ENCODE peak calls at places on chromosomes 16 and 17, in four cellular contexts. One of them, this sample, is unnamed. For H3K4me1, the result is how much of the 10 kb centered on the place peaks cover.

GRCh38 chr17:6161456-6161855 is 91.3 kb downstream of the WSCD1 start:
- DNase-seq in esophagus squamous epithelium: no peak
- DNase-seq in cardiac muscle cell: no peak
- DNase-seq in stomach: no peak
- DNase-seq in this sample: no peak

GRCh38 chr16:8469102-8469778 is 121.1 kb downstream of the TMEM114 start:
- DNase-seq in esophagus squamous epithelium: no peak
- DNase-seq in cardiac muscle cell: no peak
- DNase-seq in stomach: no peak
- DNase-seq in this sample: no peak

GRCh38 chr16:29811896-29812665 is at the start of gene PRRT2:
- DNase-seq in esophagus squamous epithelium: no peak
- DNase-seq in cardiac muscle cell: peak
- DNase-seq in stomach: no peak
- DNase-seq in this sample: peak

GRCh38 chr16:53282975-53283946 is 151.0 kb upstream of the RBL2 start:
- DNase-seq in esophagus squamous epithelium: no peak
- DNase-seq in cardiac muscle cell: peak
- DNase-seq in stomach: no peak
- DNase-seq in this sample: no peak

GRCh38 chr17:50539762-50540440 is 7.1 kb upstream of the SPATA20 start:
- DNase-seq in esophagus squamous epithelium: no peak
- DNase-seq in cardiac muscle cell: no peak
- DNase-seq in stomach: peak
- DNase-seq in this sample: no peak

GRCh38 chr17:16406742-16407674 is 8.4 kb upstream of the TRPV2 start:
- DNase-seq in esophagus squamous epithelium: no peak
- DNase-seq in cardiac muscle cell: peak
- DNase-seq in stomach: no peak
- DNase-seq in this sample: no peak

GRCh38 chr16:89727406-89728120 is 6.2 kb downstream of the ZNF276 start:
- DNase-seq in esophagus squamous epithelium: no peak
- DNase-seq in cardiac muscle cell: no peak
- DNase-seq in stomach: no peak
- DNase-seq in this sample: no peak

GRCh38 chr17:68456529-68457167 is 648 bp downstream of the WIPI1 start:
- DNase-seq in esophagus squamous epithelium: no peak
- DNase-seq in cardiac muscle cell: peak
- DNase-seq in stomach: peak
- DNase-seq in this sample: peak

GRCh38 chr16:89711601-89712475 is 8.9 kb downstream of the VPS9D1 start:
- DNase-seq in esophagus squamous epithelium: no peak
- DNase-seq in cardiac muscle cell: peak
- DNase-seq in stomach: peak
- DNase-seq in this sample: peak

DNA sequence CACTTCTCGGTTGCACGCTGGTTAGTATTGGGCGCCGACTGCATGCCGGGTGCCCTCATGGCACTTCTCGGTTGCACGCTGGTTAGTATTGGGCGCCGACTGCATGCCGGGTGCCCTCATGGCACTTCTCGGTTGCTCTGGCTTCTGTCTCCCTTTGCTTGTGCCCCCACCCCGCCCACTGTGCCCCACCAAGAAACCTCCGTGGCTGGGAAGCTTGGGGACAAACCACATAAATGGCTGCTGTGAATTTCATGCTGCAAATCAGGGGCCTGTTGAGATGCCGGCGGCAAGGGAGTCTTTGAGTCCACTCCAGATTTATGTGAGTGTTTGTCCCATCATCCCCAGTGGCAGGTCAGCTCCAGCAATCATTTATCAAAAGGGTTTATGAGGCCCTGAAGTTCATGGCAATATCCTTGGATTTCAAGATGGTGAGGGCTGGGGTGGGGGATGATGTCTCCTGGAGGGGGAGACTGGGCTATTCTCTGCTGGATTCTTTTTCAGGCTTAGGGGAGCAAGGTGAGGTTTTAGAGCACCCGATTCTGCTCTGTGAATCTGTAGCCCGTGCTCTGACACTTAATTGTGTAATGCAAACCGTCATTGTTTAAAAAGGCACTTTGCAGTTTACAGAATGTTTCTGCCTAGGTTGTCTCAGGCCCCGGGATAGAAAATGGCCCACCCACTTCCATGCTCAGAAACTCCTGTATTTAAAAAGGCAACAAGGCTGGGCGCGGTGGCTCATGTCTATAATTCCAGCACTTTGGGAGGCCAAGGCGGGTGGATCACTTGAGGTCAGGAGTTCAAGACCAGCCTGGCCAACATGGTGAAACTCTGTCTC is 51.2 kb upstream of the CIBAR2 start:
- DNase-seq in esophagus squamous epithelium: no peak
- DNase-seq in cardiac muscle cell: no peak
- DNase-seq in stomach: no peak
- DNase-seq in this sample: no peak
- H3K4me1 ChIP-seq in esophagus squamous epithelium: half or more
- H3K4me1 ChIP-seq in cardiac muscle cell: under half
- H3K4me1 ChIP-seq in stomach: half or more
- H3K4me1 ChIP-seq in this sample: under half

GRCh38 chr17:76701471-76701967 is 9.2 kb downstream of the MXRA7 start:
- DNase-seq in esophagus squamous epithelium: no peak
- DNase-seq in cardiac muscle cell: no peak
- DNase-seq in stomach: no peak
- DNase-seq in this sample: no peak
- H3K4me1 ChIP-seq in esophagus squamous epithelium: half or more
- H3K4me1 ChIP-seq in cardiac muscle cell: half or more
- H3K4me1 ChIP-seq in stomach: half or more
- H3K4me1 ChIP-seq in this sample: under half

GRCh38 chr17:59631221-59631720 is 11.6 kb downstream of the CLTC start:
- DNase-seq in esophagus squamous epithelium: no peak
- DNase-seq in cardiac muscle cell: no peak
- DNase-seq in stomach: no peak
- DNase-seq in this sample: no peak
- H3K4me1 ChIP-seq in esophagus squamous epithelium: half or more
- H3K4me1 ChIP-seq in cardiac muscle cell: under half
- H3K4me1 ChIP-seq in stomach: half or more
- H3K4me1 ChIP-seq in this sample: half or more

DNA sequence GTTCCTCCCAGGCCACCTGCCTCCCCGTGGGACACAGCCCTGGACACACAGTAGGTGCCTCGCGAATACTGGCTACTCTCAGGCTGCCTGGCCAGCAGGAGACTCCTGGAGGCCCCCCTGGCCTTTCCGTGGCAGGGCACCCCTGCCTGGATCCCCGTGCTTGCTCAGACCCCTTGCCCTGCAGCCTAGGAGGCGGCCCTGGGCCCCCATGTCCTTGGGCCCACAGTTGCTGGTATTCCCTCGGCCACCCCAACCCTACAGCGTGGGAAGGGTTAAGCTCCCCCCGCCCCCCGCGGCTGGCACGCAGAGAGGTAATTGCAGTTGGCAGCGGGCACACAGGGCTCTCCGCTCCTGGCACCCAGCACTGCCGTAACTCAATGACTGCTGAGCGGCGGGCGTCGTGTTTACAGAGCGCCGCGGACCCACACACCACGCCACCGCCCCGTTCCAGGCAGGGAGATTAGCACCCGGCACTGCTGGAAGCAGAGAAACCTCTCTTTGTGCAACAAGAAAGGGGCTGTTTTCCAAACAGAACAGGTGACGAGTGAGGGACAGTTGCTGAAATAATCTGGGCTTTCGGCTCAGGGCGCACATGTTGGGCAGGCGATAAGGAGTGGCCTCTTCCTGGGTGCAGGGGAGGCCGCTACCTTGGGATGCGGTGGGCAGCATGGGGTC is 32.3 kb downstream of the BAHCC1 start:
- DNase-seq in esophagus squamous epithelium: no peak
- DNase-seq in cardiac muscle cell: no peak
- DNase-seq in stomach: peak
- DNase-seq in this sample: no peak
- H3K4me1 ChIP-seq in esophagus squamous epithelium: half or more
- H3K4me1 ChIP-seq in cardiac muscle cell: under half
- H3K4me1 ChIP-seq in stomach: half or more
- H3K4me1 ChIP-seq in this sample: under half

GRCh38 chr17:61217878-61218437 is 181.7 kb upstream of the TBX2 start:
- DNase-seq in esophagus squamous epithelium: no peak
- DNase-seq in cardiac muscle cell: no peak
- DNase-seq in stomach: no peak
- DNase-seq in this sample: no peak

GRCh38 chr17:61221181-61221580 is 178.5 kb upstream of the TBX2 start:
- DNase-seq in esophagus squamous epithelium: no peak
- DNase-seq in cardiac muscle cell: no peak
- DNase-seq in stomach: no peak
- DNase-seq in this sample: no peak

GRCh38 chr17:61221597-61222471 is 177.8 kb upstream of the TBX2 start:
- DNase-seq in esophagus squamous epithelium: no peak
- DNase-seq in cardiac muscle cell: no peak
- DNase-seq in stomach: no peak
- DNase-seq in this sample: no peak

GRCh38 chr17:61218438-61218837 is 181.2 kb upstream of the TBX2 start:
- DNase-seq in esophagus squamous epithelium: no peak
- DNase-seq in cardiac muscle cell: no peak
- DNase-seq in stomach: no peak
- DNase-seq in this sample: no peak

GRCh38 chr17:61219460-61219859 is 180.2 kb upstream of the TBX2 start:
- DNase-seq in esophagus squamous epithelium: no peak
- DNase-seq in cardiac muscle cell: peak
- DNase-seq in stomach: no peak
- DNase-seq in this sample: no peak
- H3K4me1 ChIP-seq in esophagus squamous epithelium: under half
- H3K4me1 ChIP-seq in cardiac muscle cell: under half
- H3K4me1 ChIP-seq in stomach: under half
- H3K4me1 ChIP-seq in this sample: under half

DNA sequence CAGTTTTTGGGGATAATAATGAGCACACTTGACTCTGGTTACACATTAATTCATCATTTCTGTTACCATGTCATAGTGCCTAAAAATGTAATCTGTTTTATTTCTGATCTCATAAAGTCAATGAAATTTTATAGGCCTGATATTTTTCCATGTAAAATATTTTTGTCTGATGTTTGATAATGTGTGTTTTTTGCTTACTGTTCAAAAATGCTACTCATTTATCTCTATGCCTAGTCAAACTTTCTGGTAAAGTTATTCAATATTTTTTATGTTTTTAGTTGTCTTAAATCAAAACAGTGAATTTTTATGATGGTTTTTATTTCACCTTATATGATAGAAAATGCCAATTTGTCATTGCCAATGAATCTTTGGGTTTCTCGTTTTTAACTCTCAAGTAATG is 147.0 kb downstream of the AHSP start:
- DNase-seq in esophagus squamous epithelium: no peak
- DNase-seq in cardiac muscle cell: no peak
- DNase-seq in stomach: no peak
- DNase-seq in this sample: no peak
- H3K4me1 ChIP-seq in esophagus squamous epithelium: under half
- H3K4me1 ChIP-seq in cardiac muscle cell: under half
- H3K4me1 ChIP-seq in stomach: under half
- H3K4me1 ChIP-seq in this sample: under half